ENCODE peak calls at places on chromosomes 1 and 21, in nine cellular contexts. V is testis, K is K562, W is IMR-90, H is H1, G is esophagus muscularis mucosa, O is body of pancreas, A is heart left ventricle, F is transverse colon. C is an unnamed sample.

GRCh38 chr1:93450331-93450730 is 2.4 kb downstream of the FNBP1L start:
- DNase-seq in F (no peak), V (no peak), A (no peak), G (no peak), K (no peak), O (no peak), W (no peak), H (no peak), C (no peak)

GRCh38 chr1:113780363-113781146 is 21.3 kb upstream of the PHTF1 start:
- DNase-seq in W (peak; percentile 55), A (no peak), O (no peak), V (no peak), K (peak; percentile 42), H (no peak), G (no peak), F (no peak), C (no peak)

GRCh38 chr1:163186910-163187309 is 15.8 kb downstream of the RGS5 start:
- DNase-seq in O (no peak), G (no peak), F (no peak), W (no peak), A (no peak), K (no peak), V (no peak), H (no peak), C (no peak)

GRCh38 chr1:114341886-114342285 is 169.1 kb downstream of the TRIM33 start:
- DNase-seq in V (no peak), A (no peak), H (peak; percentile 13), F (no peak), G (peak; percentile 81), K (no peak), O (no peak), W (no peak), C (no peak)

GRCh38 chr1:84379128-84379527 is 19.2 kb upstream of the DNASE2B start:
- DNase-seq in F (no peak), H (no peak), K (no peak), G (no peak), W (peak; percentile 90), A (no peak), O (no peak), V (no peak), C (no peak)

GRCh38 chr1:228490120-228491078 is 3.2 kb downstream of the RNF187 start:
- DNase-seq in W (peak; percentile 53), K (peak; percentile 48), G (no peak), F (no peak), A (no peak), H (no peak), V (no peak), O (no peak), C (no peak)

GRCh38 chr1:167057297-167057688 is 32.9 kb downstream of the GPA33 start:
- DNase-seq in K (peak; percentile 45), F (no peak), A (no peak), O (peak; percentile 64), H (no peak), G (peak; percentile 78), V (peak; percentile 80), W (peak; percentile 9), C (peak; percentile 52)

GRCh38 chr1:24536391-24536840 is 19.5 kb upstream of the NCMAP start:
- DNase-seq in F (peak; percentile 75), K (no peak), A (no peak), O (no peak), V (peak; percentile 25), G (no peak), H (no peak), W (peak; percentile 71), C (peak; percentile 51)

GRCh38 chr1:41784516-41785279 is 134.0 kb downstream of the HIVEP3 start:
- DNase-seq in A (no peak), H (no peak), V (no peak), O (no peak), G (no peak), F (no peak), W (no peak), K (no peak), C (no peak)

GRCh38 chr1:62753031-62753965 is 30.6 kb upstream of the ATG4C start:
- DNase-seq in O (no peak), V (no peak), G (no peak), A (no peak), F (no peak), H (no peak), K (no peak), W (no peak), C (no peak)

GRCh38 chr1:166740668-166741276 is 98.5 kb upstream of the POGK start:
- DNase-seq in O (no peak), G (no peak), A (no peak), F (no peak), H (no peak), W (no peak), V (no peak), K (no peak), C (no peak)

GRCh38 chr1:192544983-192545393 is 30.6 kb upstream of the RGS1 start:
- DNase-seq in W (peak; percentile 59), O (no peak), F (no peak), K (no peak), H (no peak), A (no peak), G (no peak), V (no peak), C (no peak)

GRCh38 chr1:43691871-43692815 is 15.2 kb upstream of the ST3GAL3 start:
- DNase-seq in W (no peak), O (no peak), F (no peak), A (no peak), H (no peak), G (no peak), V (peak; percentile 27), K (no peak), C (no peak)

GRCh38 chr1:8913457-8913856 is 32.2 kb upstream of the CA6 start:
- DNase-seq in O (no peak), A (no peak), K (no peak), V (no peak), W (no peak), F (no peak), H (no peak), G (no peak), C (peak; percentile 27)

GRCh38 chr1:206067486-206068302 is 14.7 kb downstream of the RHEX start:
- DNase-seq in A (no peak), O (no peak), V (no peak), G (no peak), F (no peak), K (no peak), W (no peak), H (peak; percentile 30), C (no peak)

GRCh38 chr21:43609501-43610340 is 49.6 kb downstream of the HSF2BP start:
- DNase-seq in F (peak; percentile 71), W (peak; percentile 88), K (no peak), H (no peak), O (peak; percentile 65), A (no peak), V (peak; percentile 43), G (no peak), C (peak; percentile 84)

DNA sequence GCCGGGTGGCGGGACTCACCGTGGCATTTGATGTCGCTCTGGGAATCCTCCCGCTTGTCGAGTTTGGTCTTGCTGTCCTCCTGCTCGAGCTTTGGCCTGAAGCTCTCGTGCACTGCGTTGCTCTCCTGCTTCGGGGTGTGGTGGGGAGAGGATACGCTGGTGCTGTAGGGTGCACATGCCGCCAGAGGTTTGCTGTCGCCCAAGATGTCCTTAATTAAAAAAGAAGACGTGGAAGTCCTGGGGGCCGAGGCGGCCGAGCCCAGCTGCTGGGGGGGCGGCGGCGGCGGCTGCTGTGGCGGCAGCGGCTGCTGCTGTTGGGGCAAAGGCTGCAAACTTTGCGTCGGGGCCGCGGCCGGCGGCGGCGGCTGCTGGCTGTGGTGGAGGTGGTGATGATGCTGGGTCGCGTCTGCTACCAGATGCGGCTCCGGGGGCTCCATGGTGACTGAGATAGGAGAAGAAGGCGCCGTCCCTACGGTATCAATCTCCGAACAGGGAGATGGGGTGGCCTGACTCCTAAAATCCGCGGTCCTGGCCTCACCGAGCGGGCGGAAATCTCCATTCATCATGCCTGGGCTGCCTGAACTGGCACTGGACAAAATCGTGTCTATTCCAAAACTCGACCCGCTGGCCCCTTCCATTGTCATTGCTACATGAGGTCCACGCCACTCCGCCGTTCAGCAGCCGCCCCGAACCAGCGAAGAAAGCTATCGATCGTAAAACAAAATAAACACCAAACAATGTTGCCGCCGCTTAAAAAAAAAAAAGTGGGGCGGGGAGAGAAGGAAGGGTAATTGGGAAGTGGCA is at the start of gene BARHL2:
- DNase-seq in F (no peak), H (peak; percentile 76), A (no peak), K (no peak), W (no peak), V (no peak), O (no peak), G (peak; percentile 79), C (no peak)
- H3K27me3 ChIP-seq in F (peaks cover 100% of the 10 kb centered on the region), H (peaks cover 85% of the 10 kb centered on the region), A (peaks cover 93% of the 10 kb centered on the region), K (peaks cover 43% of the 10 kb centered on the region), W (peaks cover 85% of the 10 kb centered on the region), V (peaks cover 3% of the 10 kb centered on the region), O (no peaks in the 10 kb centered on the region), G (peaks cover 100% of the 10 kb centered on the region), C (peaks cover 94% of the 10 kb centered on the region)

GRCh38 chr1:208189183-208189582 is 55.0 kb downstream of the PLXNA2 start:
- DNase-seq in V (no peak), F (no peak), W (no peak), A (no peak), K (peak; percentile 48), H (no peak), G (no peak), O (no peak), C (no peak)
- TF ChIP-seq POLR2A in V (no peak), F (no peak), W (no peak), A (no peak), K (no peak), H (no peak), G (no peak), O (no peak), C (no peak)

GRCh38 chr1:29117381-29117780 is 6.3 kb downstream of the TMEM200B start:
- DNase-seq in H (no peak), F (no peak), O (no peak), W (no peak), A (no peak), G (no peak), V (peak; percentile 61), K (peak; percentile 25), C (no peak)

GRCh38 chr1:29121516-29121937 is 2.2 kb downstream of the TMEM200B start:
- DNase-seq in F (peak; percentile 10), H (no peak), O (no peak), A (no peak), K (no peak), V (no peak), W (no peak), G (no peak), C (no peak)

GRCh38 chr1:29120367-29120766 is 3.3 kb downstream of the TMEM200B start:
- DNase-seq in F (no peak), W (no peak), O (no peak), K (no peak), H (no peak), G (no peak), A (no peak), V (no peak), C (no peak)

GRCh38 chr1:29120955-29121485 is 2.7 kb downstream of the TMEM200B start:
- DNase-seq in K (no peak), V (peak; percentile 65), A (no peak), W (peak; percentile 16), O (peak; percentile 39), F (peak; percentile 61), G (no peak), H (peak; percentile 93), C (peak; percentile 43)

GRCh38 chr1:29119365-29119929 is 4.3 kb downstream of the TMEM200B start:
- DNase-seq in K (no peak), H (no peak), O (no peak), A (no peak), V (no peak), F (no peak), W (peak; percentile 7), G (no peak), C (no peak)
- H3K27me3 ChIP-seq in K (no peaks in the 10 kb centered on the region), H (peaks cover 17% of the 10 kb centered on the region), O (no peaks in the 10 kb centered on the region), A (peaks cover 12% of the 10 kb centered on the region), V (no peaks in the 10 kb centered on the region), F (peaks cover 39% of the 10 kb centered on the region), W (no peaks in the 10 kb centered on the region), G (peaks cover 6% of the 10 kb centered on the region), C (peaks cover 40% of the 10 kb centered on the region)

GRCh38 chr1:110034451-110035235 is at the start of gene STRIP1:
- DNase-seq in G (peak; percentile 98), F (peak; percentile 95), A (peak; percentile 95), V (peak; percentile 95), H (peak; percentile 92), K (peak; percentile 94), W (peak; percentile 98), O (peak; percentile 93), C (peak; percentile 94)
- TF ChIP-seq POLR2A in G (no peak), F (peak; percentile 64), A (peak; percentile 62), V (no peak), H (peak; percentile 12), K (peak; percentile 90), W (peak; percentile 67), O (no peak), C (no peak)

C was measured in stomach.